ENCODE peak calls at places on chromosome 22, in five cellular contexts. U, X, M, E and T are unnamed samples.

GRCh38 chr22:48806227-48806781 is 1021.4 kb downstream of the BRD1 start:
- DNase-seq in U (no peak), E (no peak), M (no peak), X (no peak), T (no peak)

GRCh38 chr22:23555118-23555517 is 25.0 kb downstream of the IGLL1 start:
- DNase-seq in U (no peak), E (no peak), X (no peak), M (no peak), T (no peak)

GRCh38 chr22:27100789-27101188 is 443.4 kb downstream of the MIAT start:
- DNase-seq in M (no peak), E (no peak), X (no peak), U (peak), T (peak)

GRCh38 chr22:43053176-43053575 is 36.0 kb downstream of the TTLL1 start:
- DNase-seq in E (no peak), M (no peak), X (no peak), U (no peak), T (no peak)

GRCh38 chr22:49235463-49236300 is 592.0 kb downstream of the BRD1 start:
- DNase-seq in E (no peak), M (peak), U (no peak), X (no peak), T (no peak)

GRCh38 chr22:39974065-39974464 is 13.9 kb downstream of the TMA7B start:
- DNase-seq in M (no peak), X (no peak), E (no peak), U (no peak), T (no peak)

GRCh38 chr22:20829735-20830134 is 28.9 kb downstream of the PI4KA start:
- DNase-seq in X (no peak), E (no peak), M (no peak), U (no peak), T (no peak)

GRCh38 chr22:35648066-35649025 is at the start of gene APOL6:
- DNase-seq in E (no peak), X (peak), U (no peak), M (peak), T (peak)

GRCh38 chr22:40400173-40400572 is 29.8 kb downstream of the SGSM3 start:
- DNase-seq in E (no peak), U (no peak), X (no peak), M (no peak), T (no peak)

GRCh38 chr22:41382098-41382578 is 396 bp downstream of the TEF start:
- DNase-seq in U (peak), X (peak), E (peak), M (peak), T (peak)

GRCh38 chr22:24235315-24235714 is 9.6 kb downstream of the GGT5 start:
- DNase-seq in M (no peak), X (no peak), E (no peak), U (no peak), T (no peak)

GRCh38 chr22:32545801-32546200 is 71.2 kb downstream of the FBXO7 start:
- DNase-seq in E (no peak), U (no peak), M (no peak), X (peak), T (no peak)

GRCh38 chr22:32544953-32545558 is 70.4 kb downstream of the FBXO7 start:
- DNase-seq in M (no peak), E (no peak), X (no peak), U (no peak), T (no peak)

GRCh38 chr22:32542332-32543019 is 67.9 kb downstream of the FBXO7 start:
- DNase-seq in X (peak), U (no peak), E (peak), M (peak), T (no peak)

GRCh38 chr22:32541481-32541880 is 66.9 kb downstream of the FBXO7 start:
- DNase-seq in M (no peak), U (no peak), X (no peak), E (no peak), T (no peak)

DNA sequence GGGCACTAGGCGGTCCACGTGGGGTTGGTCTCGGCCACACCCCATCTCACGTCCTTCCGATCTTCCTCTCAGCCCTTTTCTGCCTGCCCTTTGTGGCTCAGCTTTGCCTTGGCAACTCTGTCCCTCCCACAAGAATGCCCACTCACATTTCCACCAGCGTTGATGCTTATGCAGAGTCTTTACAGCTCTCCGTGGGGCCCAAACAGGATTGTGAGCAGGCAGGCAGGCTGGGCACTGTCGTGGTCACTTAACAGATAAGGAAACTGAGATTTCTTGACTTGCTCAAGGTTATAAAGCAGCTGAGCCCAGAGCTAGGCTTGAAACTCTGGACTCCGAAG is 68.4 kb downstream of the FBXO7 start:
- DNase-seq in U (no peak), X (no peak), M (no peak), E (no peak), T (no peak)
- TF ChIP-seq POLR2A in U (no peak), X (no peak), M (no peak), E (no peak), T (no peak)

DNA sequence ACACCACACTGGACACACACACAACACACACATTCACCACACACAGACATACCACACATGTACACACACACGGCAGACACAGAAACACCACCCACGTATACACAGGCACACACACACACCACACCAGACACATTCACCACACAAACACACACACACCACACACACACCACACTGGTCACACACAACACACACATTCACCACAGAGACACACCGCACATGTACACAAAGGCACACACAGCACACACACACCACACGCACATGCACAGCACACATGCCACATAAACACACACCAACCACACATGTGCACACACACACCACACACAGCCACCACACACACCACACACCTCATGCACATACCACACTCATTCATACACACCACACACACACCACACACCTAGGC is 84.2 kb upstream of the PRR5 start:
- DNase-seq in M (no peak), U (no peak), E (no peak), X (no peak), T (no peak)
- H3K4me3 ChIP-seq in M (no peak), U (no peak), E (no peak), X (no peak), T (no peak)

GRCh38 chr22:38753894-38754246 is 1.9 kb downstream of the SUN2 start:
- DNase-seq in X (no peak), E (no peak), U (no peak), M (no peak), T (no peak)
- TF ChIP-seq POLR2A in X (no peak), E (no peak), U (no peak), M (no peak), T (no peak)

DNA sequence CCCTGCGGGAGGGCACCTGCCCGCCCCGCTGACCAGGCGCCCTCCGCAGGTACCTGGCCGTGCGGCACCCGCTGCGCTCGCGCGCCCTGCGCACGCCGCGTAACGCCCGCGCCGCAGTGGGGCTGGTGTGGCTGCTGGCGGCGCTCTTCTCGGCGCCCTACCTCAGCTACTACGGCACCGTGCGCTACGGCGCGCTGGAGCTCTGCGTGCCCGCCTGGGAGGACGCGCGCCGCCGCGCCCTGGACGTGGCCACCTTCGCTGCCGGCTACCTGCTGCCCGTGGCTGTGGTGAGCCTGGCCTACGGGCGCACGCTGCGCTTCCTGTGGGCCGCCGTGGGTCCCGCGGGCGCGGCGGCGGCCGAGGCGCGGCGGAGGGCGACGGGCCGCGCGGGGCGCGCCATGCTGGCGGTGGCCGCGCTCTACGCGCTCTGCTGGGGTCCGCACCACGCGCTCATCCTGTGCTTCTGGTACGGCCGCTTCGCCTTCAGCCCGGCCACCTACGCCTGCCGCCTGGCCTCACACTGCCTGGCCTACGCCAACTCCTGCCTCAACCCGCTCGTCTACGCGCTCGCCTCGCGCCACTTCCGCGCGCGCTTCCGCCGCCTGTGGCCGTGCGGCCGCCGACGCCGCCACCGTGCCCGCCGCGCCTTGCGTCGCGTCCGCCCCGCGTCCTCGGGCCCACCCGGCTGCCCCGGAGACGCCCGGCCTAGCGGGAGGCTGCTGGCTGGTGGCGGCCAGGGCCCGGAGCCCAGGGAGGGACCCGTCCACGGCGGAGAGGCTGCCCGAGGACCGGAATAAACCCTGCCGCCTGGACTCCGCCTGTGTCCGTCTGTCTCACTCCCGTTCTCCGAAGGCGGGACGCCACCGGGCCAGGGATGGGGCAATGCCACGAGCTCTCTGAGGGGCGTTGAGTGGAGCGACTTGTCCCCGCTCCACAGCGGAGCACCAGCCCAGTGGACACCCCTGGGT is 1.8 kb downstream of the GALR3 start:
- DNase-seq in E (no peak), X (no peak), U (peak), M (no peak), T (no peak)
- H3K4me3 ChIP-seq in E (peak), X (no peak), U (peak), M (no peak), T (no peak)